ENCODE peak calls at places on chromosomes 7 and 10, in four cellular contexts. K is esophagus muscularis mucosa, G is K562, V is endothelial cell of umbilical vein. B is an unnamed sample.

GRCh38 chr7:85621286-85621685 is 434.4 kb upstream of the SEMA3D start:
- DNase-seq in K (no peak), G (no peak), V (no peak), B (no peak)

GRCh38 chr7:121366852-121367431 is 29.2 kb downstream of the FAM3C start:
- DNase-seq in K (no peak), G (peak), V (peak), B (no peak)

GRCh38 chr7:100865372-100865911 is 1.7 kb upstream of the TRIP6 start:
- DNase-seq in K (no peak), G (no peak), V (peak), B (peak)

GRCh38 chr7:50229964-50230363 is 74.6 kb upstream of the IKZF1 start:
- DNase-seq in K (no peak), G (peak), V (no peak), B (no peak)

GRCh38 chr7:96299496-96299895 is 22.4 kb downstream of the SLC25A13 start:
- DNase-seq in K (no peak), G (no peak), V (no peak), B (no peak)

GRCh38 chr10:75187961-75188426 is 22.6 kb upstream of the VDAC2 start:
- DNase-seq in K (no peak), G (peak), V (peak), B (peak)

GRCh38 chr10:124601431-124602120 is 140.0 kb downstream of the LHPP start:
- DNase-seq in K (no peak), G (no peak), V (no peak), B (peak)

GRCh38 chr10:131242007-131242406 is 69.5 kb downstream of the TCERG1L start:
- DNase-seq in K (no peak), G (peak), V (no peak), B (peak)

GRCh38 chr7:111654414-111654813 is 92.1 kb upstream of the IMMP2L start:
- DNase-seq in K (peak), G (no peak), V (no peak), B (no peak)

GRCh38 chr7:30971840-30972563 is 8.2 kb downstream of the GHRHR start:
- DNase-seq in K (peak), G (no peak), V (no peak), B (no peak)

GRCh38 chr7:91228927-91229326 is 35.3 kb upstream of the FZD1 start:
- DNase-seq in K (no peak), G (no peak), V (no peak), B (no peak)

GRCh38 chr7:29306276-29307036 is 111.9 kb downstream of the CHN2 start:
- DNase-seq in K (no peak), G (no peak), V (no peak), B (no peak)

GRCh38 chr10:77710759-77711682 is 73.4 kb upstream of the KCNMA1 start:
- DNase-seq in K (peak), G (peak), V (peak), B (peak)

GRCh38 chr10:97571622-97572021 is 957 bp upstream of the ANKRD2 start:
- DNase-seq in K (no peak), G (no peak), V (no peak), B (peak)

GRCh38 chr7:87220026-87220733 is 648 bp upstream of the TMEM243 start:
- DNase-seq in K (peak), G (peak), V (peak), B (peak)
- TF ChIP-seq POLR2A in K (peak), G (peak), V (peak), B (peak)

GRCh38 chr7:47452715-47453092 is 129.2 kb downstream of the TNS3 start:
- DNase-seq in K (no peak), G (no peak), V (no peak), B (no peak)

GRCh38 chr7:47454066-47454950 is 127.6 kb downstream of the TNS3 start:
- DNase-seq in K (no peak), G (no peak), V (no peak), B (no peak)

GRCh38 chr7:47452295-47452694 is 129.6 kb downstream of the TNS3 start:
- DNase-seq in K (no peak), G (no peak), V (no peak), B (no peak)

GRCh38 chr7:47451851-47452205 is 130.1 kb downstream of the TNS3 start:
- DNase-seq in K (no peak), G (no peak), V (no peak), B (no peak)

DNA sequence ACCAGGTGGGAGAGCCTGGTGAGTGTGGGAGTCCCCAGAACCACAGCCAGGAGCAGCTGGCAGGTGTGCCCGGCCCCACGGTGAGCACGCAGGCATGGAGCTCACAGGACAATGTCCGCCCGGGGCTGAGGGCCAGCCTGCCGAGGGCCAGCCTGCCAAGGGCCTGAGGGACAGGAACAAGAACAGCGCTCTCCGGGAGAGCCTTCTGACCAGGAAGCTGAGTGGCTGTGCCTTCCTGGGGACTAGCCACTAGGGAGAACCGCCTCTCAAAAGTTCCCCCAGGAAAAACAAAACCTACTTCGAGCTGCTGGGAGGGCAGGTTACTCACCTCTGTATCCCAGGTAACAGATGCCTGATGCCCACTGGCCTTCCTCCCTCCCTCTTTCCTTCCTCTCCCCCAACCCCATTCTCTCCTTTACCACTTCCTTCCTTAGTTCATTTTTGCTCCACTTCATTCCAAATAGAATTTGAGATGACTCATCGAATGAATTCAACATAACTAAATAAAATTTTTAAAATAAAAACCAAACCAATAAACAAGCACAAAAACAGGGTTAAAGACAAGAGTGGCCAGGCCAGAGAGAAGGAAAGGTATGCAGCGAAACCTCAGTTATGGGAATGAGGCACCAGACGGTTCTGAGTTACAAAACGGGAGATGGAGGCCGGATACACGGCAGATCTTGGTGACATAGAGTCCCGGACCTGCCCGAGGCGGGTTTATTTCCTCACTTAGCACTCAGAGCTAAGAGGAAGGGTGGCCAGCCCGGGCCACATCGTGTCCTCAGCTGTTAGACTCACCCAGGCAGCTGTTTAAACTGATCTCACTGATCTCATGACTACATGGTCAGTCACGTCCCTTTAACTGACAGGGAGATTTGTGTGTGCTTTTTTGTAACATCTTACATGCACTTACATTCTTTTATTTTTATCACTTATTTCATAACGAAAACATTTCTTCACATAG is 128.5 kb downstream of the TNS3 start:
- DNase-seq in K (no peak), G (no peak), V (peak), B (no peak)
- TF ChIP-seq POLR2AphosphoS5 in K (peak), G (no peak), V (peak), B (peak)

DNA sequence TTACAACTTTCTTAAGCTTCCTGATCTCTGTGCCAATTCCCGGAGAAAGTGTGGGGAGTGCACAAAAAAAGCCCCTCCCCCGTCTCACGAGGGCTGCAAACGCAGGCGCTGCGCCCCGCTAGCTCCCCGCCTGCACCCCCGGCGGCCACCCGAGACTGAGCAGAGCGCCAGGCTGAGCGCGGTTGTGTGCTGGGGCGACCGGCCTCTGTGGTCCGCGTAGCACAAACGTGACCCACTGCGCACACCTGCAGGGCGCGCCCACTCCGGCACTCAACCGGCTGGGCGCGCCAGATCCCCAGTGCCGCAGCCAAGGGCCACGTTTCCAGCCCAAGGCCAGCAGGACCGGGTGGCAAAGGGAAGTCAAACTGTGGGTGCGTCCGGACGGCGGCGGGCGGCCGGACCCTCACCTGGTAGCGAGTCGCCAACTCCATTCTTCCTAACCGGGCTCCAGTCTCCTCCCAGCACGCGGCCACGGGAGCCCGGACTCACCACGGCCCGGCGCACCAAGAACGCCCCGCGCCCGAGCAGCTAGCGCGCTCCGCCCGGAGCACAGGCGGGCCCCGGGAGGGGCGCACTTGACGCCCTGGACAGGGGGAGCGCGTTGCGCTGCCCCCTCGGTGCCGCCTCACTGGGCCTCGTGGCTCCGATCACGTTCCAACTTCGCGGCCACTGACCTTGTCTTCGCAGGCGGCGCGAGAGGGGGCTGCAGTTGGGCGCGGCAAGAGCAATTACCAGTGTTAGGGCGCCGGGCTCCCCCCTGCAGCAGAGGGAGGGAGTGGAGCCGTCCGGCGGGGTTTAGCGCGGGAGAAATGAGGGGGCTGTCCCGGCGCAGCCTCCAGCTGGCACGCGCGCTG is at the start of gene CDCA7L:
- DNase-seq in K (no peak), G (peak), V (peak), B (peak)
- TF ChIP-seq POLR2A in K (no peak), G (no peak), V (peak), B (peak)

GRCh38 chr10:71842424-71842823 is 8.6 kb downstream of the PSAP start:
- DNase-seq in K (no peak), G (no peak), V (no peak), B (no peak)

GRCh38 chr10:71842856-71843530 is 8.1 kb downstream of the PSAP start:
- DNase-seq in K (no peak), G (peak), V (no peak), B (no peak)

GRCh38 chr10:71838264-71839211 is 12.5 kb downstream of the PSAP start:
- DNase-seq in K (no peak), G (peak), V (no peak), B (no peak)

GRCh38 chr10:71840936-71841335 is 10.1 kb downstream of the PSAP start:
- DNase-seq in K (no peak), G (no peak), V (no peak), B (no peak)

GRCh38 chr10:71840177-71840711 is 10.8 kb downstream of the PSAP start:
- DNase-seq in K (no peak), G (peak), V (peak), B (no peak)
- TF ChIP-seq POLR2AphosphoS5 in K (no peak), G (no peak), V (no peak), B (no peak)